ENCODE peak calls at places on chromosome 20, in five cellular contexts. W, Y, F, T and R are unnamed samples.

GRCh38 chr20:60906555-60906954 is 345.5 kb upstream of the CDH4 start:
- DNase-seq in F (no peak), T (no peak), W (no peak), Y (no peak), R (no peak)

GRCh38 chr20:50405235-50405914 is 104.8 kb upstream of the PTPN1 start:
- DNase-seq in Y (no peak), T (no peak), F (no peak), W (no peak), R (no peak)

GRCh38 chr20:24662756-24663399 is 193.4 kb downstream of the SYNDIG1 start:
- DNase-seq in F (no peak), T (no peak), W (no peak), Y (no peak), R (no peak)

GRCh38 chr20:18412202-18412901 is 54.5 kb downstream of the DZANK1 start:
- DNase-seq in W (no peak), T (no peak), F (no peak), Y (no peak), R (no peak)

GRCh38 chr20:14937846-14938245 is 600.4 kb upstream of the FLRT3 start:
- DNase-seq in F (no peak), Y (no peak), W (no peak), T (no peak), R (no peak)

GRCh38 chr20:4956200-4956810 is 45.0 kb downstream of the SLC23A2 start:
- DNase-seq in F (peak), T (no peak), Y (no peak), W (no peak), R (no peak)

GRCh38 chr20:14919473-14920157 is 582.2 kb upstream of the FLRT3 start:
- DNase-seq in T (no peak), W (no peak), Y (no peak), F (peak), R (no peak)

GRCh38 chr20:4242376-4242775 is 227.0 kb upstream of the RNF24 start:
- DNase-seq in W (no peak), F (no peak), T (no peak), Y (no peak), R (no peak)

GRCh38 chr20:55649254-55649653 is 356.1 kb downstream of the CBLN4 start:
- DNase-seq in W (no peak), F (no peak), Y (no peak), T (no peak), R (no peak)

GRCh38 chr20:62128499-62128898 is 6.2 kb downstream of the LSM14B start:
- DNase-seq in W (no peak), F (no peak), Y (no peak), T (no peak), R (no peak)

GRCh38 chr20:16222859-16223411 is 350.3 kb downstream of the KIF16B start:
- DNase-seq in F (no peak), T (no peak), W (no peak), Y (no peak), R (no peak)

GRCh38 chr20:22555791-22556564 is 28.4 kb downstream of the FOXA2 start:
- DNase-seq in T (no peak), Y (no peak), W (no peak), F (no peak), R (no peak)

GRCh38 chr20:51660741-51661608 is 107.2 kb downstream of the ATP9A start:
- DNase-seq in F (peak), Y (no peak), W (no peak), T (no peak), R (no peak)

GRCh38 chr20:2865630-2866029 is 7.7 kb upstream of the PTPRA start:
- DNase-seq in F (no peak), W (no peak), T (no peak), Y (no peak), R (no peak)

GRCh38 chr20:46999821-47000465 is 105.3 kb downstream of the EYA2 start:
- DNase-seq in W (no peak), F (no peak), Y (no peak), T (no peak), R (no peak)

GRCh38 chr20:25065044-25065624 is 7.2 kb upstream of the ACSS1 start:
- DNase-seq in Y (no peak), T (no peak), F (no peak), W (no peak), R (no peak)

GRCh38 chr20:8330316-8330784 is 198.3 kb downstream of the PLCB1 start:
- DNase-seq in F (no peak), T (no peak), W (no peak), Y (no peak), R (no peak)

GRCh38 chr20:43984587-43984986 is 69.9 kb downstream of the TOX2 start:
- DNase-seq in F (no peak), T (no peak), Y (no peak), W (no peak), R (no peak)

GRCh38 chr20:35341366-35342028 is 49.3 kb upstream of the FAM83C start:
- DNase-seq in W (no peak), T (no peak), F (no peak), Y (no peak), R (no peak)

GRCh38 chr20:45372646-45373352 is 5.3 kb downstream of the TP53TG5 start:
- DNase-seq in T (no peak), W (no peak), F (no peak), Y (no peak), R (no peak)

GRCh38 chr20:25408170-25408547 is 686 bp downstream of the GINS1 start:
- DNase-seq in Y (no peak), F (no peak), T (no peak), W (no peak), R (no peak)